ENCODE peak calls at places on chromosomes 6 and 20, in seven cellular contexts. One of them, this sample, is unnamed.

GRCh38 chr6:140601409-140601808 is 1227.0 kb upstream of the CITED2 start:
- DNase-seq in endothelial cell of umbilical vein: no peak
- DNase-seq in GM23248: no peak
- DNase-seq in neural progenitor cell: no peak
- DNase-seq in A549: no peak
- DNase-seq in hepatocyte: no peak
- DNase-seq in PC-3: peak; percentile 5
- DNase-seq in this sample: no peak

GRCh38 chr6:2984738-2985381 is 13.5 kb upstream of the SERPINB6 start:
- DNase-seq in endothelial cell of umbilical vein: no peak
- DNase-seq in GM23248: no peak
- DNase-seq in neural progenitor cell: no peak
- DNase-seq in A549: no peak
- DNase-seq in hepatocyte: no peak
- DNase-seq in PC-3: no peak
- DNase-seq in this sample: no peak

GRCh38 chr6:114080891-114081510 is 110.1 kb upstream of the HDAC2 start:
- DNase-seq in endothelial cell of umbilical vein: no peak
- DNase-seq in GM23248: peak; percentile 44
- DNase-seq in neural progenitor cell: no peak
- DNase-seq in A549: no peak
- DNase-seq in hepatocyte: no peak
- DNase-seq in PC-3: no peak
- DNase-seq in this sample: no peak

GRCh38 chr6:90494067-90494773 is 92.7 kb downstream of the MAP3K7 start:
- DNase-seq in endothelial cell of umbilical vein: no peak
- DNase-seq in GM23248: no peak
- DNase-seq in neural progenitor cell: peak; percentile 80
- DNase-seq in A549: no peak
- DNase-seq in hepatocyte: no peak
- DNase-seq in PC-3: no peak
- DNase-seq in this sample: no peak

GRCh38 chr20:48012401-48012974 is 227.2 kb upstream of the SULF2 start:
- DNase-seq in endothelial cell of umbilical vein: no peak
- DNase-seq in GM23248: peak; percentile 78
- DNase-seq in neural progenitor cell: no peak
- DNase-seq in A549: peak; percentile 21
- DNase-seq in hepatocyte: peak; percentile 48
- DNase-seq in PC-3: peak; percentile 98
- DNase-seq in this sample: peak; percentile 89

GRCh38 chr6:98843274-98844243 is 9.2 kb downstream of the POU3F2 start:
- DNase-seq in endothelial cell of umbilical vein: no peak
- DNase-seq in GM23248: no peak
- DNase-seq in neural progenitor cell: peak; percentile 70
- DNase-seq in A549: no peak
- DNase-seq in hepatocyte: no peak
- DNase-seq in PC-3: no peak
- DNase-seq in this sample: no peak

GRCh38 chr6:21103626-21104224 is 489.8 kb upstream of the SOX4 start:
- DNase-seq in endothelial cell of umbilical vein: no peak
- DNase-seq in GM23248: no peak
- DNase-seq in neural progenitor cell: no peak
- DNase-seq in A549: no peak
- DNase-seq in hepatocyte: no peak
- DNase-seq in PC-3: peak; percentile 72
- DNase-seq in this sample: peak; percentile 31

GRCh38 chr6:73340048-73340447 is 14.0 kb downstream of the DPPA5 start:
- DNase-seq in endothelial cell of umbilical vein: no peak
- DNase-seq in GM23248: peak; percentile 13
- DNase-seq in neural progenitor cell: no peak
- DNase-seq in A549: no peak
- DNase-seq in hepatocyte: no peak
- DNase-seq in PC-3: peak; percentile 41
- DNase-seq in this sample: peak; percentile 45

GRCh38 chr6:122408240-122408639 is 8.8 kb downstream of the HSF2 start:
- DNase-seq in endothelial cell of umbilical vein: no peak
- DNase-seq in GM23248: no peak
- DNase-seq in neural progenitor cell: no peak
- DNase-seq in A549: no peak
- DNase-seq in hepatocyte: no peak
- DNase-seq in PC-3: no peak
- DNase-seq in this sample: no peak

GRCh38 chr20:24734139-24734538 is 214.9 kb upstream of the CST7 start:
- DNase-seq in endothelial cell of umbilical vein: no peak
- DNase-seq in GM23248: no peak
- DNase-seq in neural progenitor cell: no peak
- DNase-seq in A549: no peak
- DNase-seq in hepatocyte: peak; percentile 2
- DNase-seq in PC-3: no peak
- DNase-seq in this sample: no peak

GRCh38 chr20:4260102-4260501 is 244.7 kb upstream of the RNF24 start:
- DNase-seq in endothelial cell of umbilical vein: peak; percentile 12
- DNase-seq in GM23248: no peak
- DNase-seq in neural progenitor cell: no peak
- DNase-seq in A549: no peak
- DNase-seq in hepatocyte: no peak
- DNase-seq in PC-3: no peak
- DNase-seq in this sample: no peak

GRCh38 chr6:34237722-34238506 is 1.2 kb downstream of the HMGA1 start:
- DNase-seq in endothelial cell of umbilical vein: no peak
- DNase-seq in GM23248: peak; percentile 63
- DNase-seq in neural progenitor cell: peak; percentile 76
- DNase-seq in A549: peak; percentile 62
- DNase-seq in hepatocyte: peak; percentile 71
- DNase-seq in PC-3: peak; percentile 55
- DNase-seq in this sample: no peak

GRCh38 chr20:60761056-60761455 is 491.0 kb upstream of the CDH4 start:
- DNase-seq in endothelial cell of umbilical vein: no peak
- DNase-seq in GM23248: no peak
- DNase-seq in neural progenitor cell: no peak
- DNase-seq in A549: no peak
- DNase-seq in hepatocyte: no peak
- DNase-seq in PC-3: no peak
- DNase-seq in this sample: peak; percentile 5

GRCh38 chr6:105494688-105495087 is 91.8 kb upstream of the PREP start:
- DNase-seq in endothelial cell of umbilical vein: no peak
- DNase-seq in GM23248: no peak
- DNase-seq in neural progenitor cell: no peak
- DNase-seq in A549: no peak
- DNase-seq in hepatocyte: no peak
- DNase-seq in PC-3: no peak
- DNase-seq in this sample: no peak

GRCh38 chr6:33502486-33502885 is 48.1 kb downstream of the ZBTB9 start:
- DNase-seq in endothelial cell of umbilical vein: no peak
- DNase-seq in GM23248: no peak
- DNase-seq in neural progenitor cell: no peak
- DNase-seq in A549: no peak
- DNase-seq in hepatocyte: no peak
- DNase-seq in PC-3: no peak
- DNase-seq in this sample: no peak

GRCh38 chr20:54173653-54174451 is at the start of gene CYP24A1:
- DNase-seq in endothelial cell of umbilical vein: no peak
- DNase-seq in GM23248: peak; percentile 64
- DNase-seq in neural progenitor cell: peak; percentile 65
- DNase-seq in A549: peak; percentile 98
- DNase-seq in hepatocyte: peak; percentile 37
- DNase-seq in PC-3: peak; percentile 39
- DNase-seq in this sample: peak; percentile 23
- H3K4me2 ChIP-seq in endothelial cell of umbilical vein: no peak within 1 kb of the TSS
- H3K4me2 ChIP-seq in GM23248: peak within 1 kb of the TSS; percentile 78
- H3K4me2 ChIP-seq in neural progenitor cell: peak within 1 kb of the TSS; percentile 75
- H3K4me2 ChIP-seq in A549: peak within 1 kb of the TSS; percentile 93
- H3K4me2 ChIP-seq in hepatocyte: peak within 1 kb of the TSS; percentile 87
- H3K4me2 ChIP-seq in PC-3: peak within 1 kb of the TSS; percentile 87
- H3K4me2 ChIP-seq in this sample: peak within 1 kb of the TSS; percentile 63

GRCh38 chr20:62178316-62179161 is 4.3 kb upstream of the MTG2 start:
- DNase-seq in endothelial cell of umbilical vein: no peak
- DNase-seq in GM23248: no peak
- DNase-seq in neural progenitor cell: no peak
- DNase-seq in A549: no peak
- DNase-seq in hepatocyte: no peak
- DNase-seq in PC-3: no peak
- DNase-seq in this sample: no peak
- H3K4me3 ChIP-seq in endothelial cell of umbilical vein: no peak overlapping the region
- H3K4me3 ChIP-seq in GM23248: no peak overlapping the region
- H3K4me3 ChIP-seq in neural progenitor cell: no peak overlapping the region
- H3K4me3 ChIP-seq in A549: no peak overlapping the region
- H3K4me3 ChIP-seq in hepatocyte: no peak overlapping the region
- H3K4me3 ChIP-seq in PC-3: no peak overlapping the region
- H3K4me3 ChIP-seq in this sample: no peak overlapping the region

GRCh38 chr6:56852249-56852606 is 102.7 kb upstream of the BEND6 start:
- DNase-seq in endothelial cell of umbilical vein: no peak
- DNase-seq in GM23248: peak; percentile 34
- DNase-seq in neural progenitor cell: no peak
- DNase-seq in A549: no peak
- DNase-seq in hepatocyte: no peak
- DNase-seq in PC-3: peak; percentile 24
- DNase-seq in this sample: no peak

GRCh38 chr6:56849876-56850275 is 105.0 kb upstream of the BEND6 start:
- DNase-seq in endothelial cell of umbilical vein: no peak
- DNase-seq in GM23248: peak; percentile 89
- DNase-seq in neural progenitor cell: peak; percentile 22
- DNase-seq in A549: no peak
- DNase-seq in hepatocyte: no peak
- DNase-seq in PC-3: no peak
- DNase-seq in this sample: peak; percentile 44

GRCh38 chr6:56851541-56852248 is 103.2 kb upstream of the BEND6 start:
- DNase-seq in endothelial cell of umbilical vein: peak; percentile 95
- DNase-seq in GM23248: peak; percentile 95
- DNase-seq in neural progenitor cell: peak; percentile 86
- DNase-seq in A549: peak; percentile 65
- DNase-seq in hepatocyte: peak; percentile 87
- DNase-seq in PC-3: peak; percentile 77
- DNase-seq in this sample: peak; percentile 81

GRCh38 chr6:56851104-56851503 is 103.8 kb upstream of the BEND6 start:
- DNase-seq in endothelial cell of umbilical vein: peak; percentile 53
- DNase-seq in GM23248: peak; percentile 74
- DNase-seq in neural progenitor cell: peak; percentile 29
- DNase-seq in A549: no peak
- DNase-seq in hepatocyte: peak; percentile 33
- DNase-seq in PC-3: no peak
- DNase-seq in this sample: peak; percentile 51

DNA sequence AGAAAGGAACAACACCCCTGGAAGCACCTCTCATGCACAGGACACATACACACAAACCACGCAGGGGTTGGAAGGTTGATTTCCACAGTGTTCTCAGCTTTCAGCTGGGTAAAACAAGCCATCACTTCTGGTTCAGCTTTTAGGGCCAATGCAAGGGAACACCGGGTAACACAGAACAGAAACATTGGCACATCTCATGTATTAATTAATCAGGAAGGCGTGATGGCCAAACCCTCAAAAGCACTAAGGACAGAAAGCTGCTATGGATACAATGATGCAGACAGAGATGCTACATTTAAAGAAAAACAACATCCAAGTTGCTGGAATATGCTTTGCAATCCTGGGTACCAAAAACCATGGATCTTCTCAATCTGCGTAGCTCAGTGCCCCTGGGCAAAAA is 104.3 kb upstream of the BEND6 start:
- DNase-seq in endothelial cell of umbilical vein: no peak
- DNase-seq in GM23248: peak; percentile 39
- DNase-seq in neural progenitor cell: no peak
- DNase-seq in A549: no peak
- DNase-seq in hepatocyte: no peak
- DNase-seq in PC-3: no peak
- DNase-seq in this sample: peak; percentile 8
- H3K4me2 ChIP-seq in endothelial cell of umbilical vein: peak overlapping the region; percentile 96
- H3K4me2 ChIP-seq in GM23248: peak overlapping the region; percentile 93
- H3K4me2 ChIP-seq in neural progenitor cell: peak overlapping the region; percentile 89
- H3K4me2 ChIP-seq in A549: peak overlapping the region; percentile 65
- H3K4me2 ChIP-seq in hepatocyte: peak overlapping the region; percentile 82
- H3K4me2 ChIP-seq in PC-3: no peak overlapping the region
- H3K4me2 ChIP-seq in this sample: peak overlapping the region; percentile 76

DNA sequence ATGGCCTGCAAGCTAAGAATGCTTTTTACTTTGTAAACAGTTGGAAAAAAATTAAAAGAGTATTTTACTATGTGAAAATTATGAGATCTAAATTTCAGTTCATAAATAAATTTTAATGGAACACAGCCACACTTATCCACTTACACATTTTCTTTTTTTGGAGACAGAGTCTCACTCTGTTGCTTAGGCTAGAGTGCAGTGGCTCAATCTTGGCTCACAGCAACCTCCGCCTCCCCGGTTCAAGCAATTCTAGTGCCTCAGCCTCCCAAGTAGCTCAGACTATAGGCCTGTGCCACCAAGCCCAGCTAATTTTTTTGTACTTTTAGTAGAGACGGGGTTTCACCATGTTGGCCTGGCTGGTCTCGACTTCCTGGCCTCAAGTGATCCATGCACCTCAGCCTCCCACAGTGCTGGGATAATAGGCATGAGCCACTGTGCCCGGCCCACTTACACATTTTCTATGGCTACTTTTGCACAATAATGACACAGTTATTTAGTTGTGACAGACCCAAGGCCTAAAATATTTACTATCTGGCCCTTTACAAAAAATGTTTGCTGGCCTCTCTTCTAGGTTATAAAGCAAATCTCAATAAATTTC is 109.6 kb downstream of the INSM1 start:
- DNase-seq in endothelial cell of umbilical vein: no peak
- DNase-seq in GM23248: no peak
- DNase-seq in neural progenitor cell: no peak
- DNase-seq in A549: no peak
- DNase-seq in hepatocyte: no peak
- DNase-seq in PC-3: no peak
- DNase-seq in this sample: no peak
- H3K4me3 ChIP-seq in endothelial cell of umbilical vein: no peak overlapping the region
- H3K4me3 ChIP-seq in GM23248: no peak overlapping the region
- H3K4me3 ChIP-seq in neural progenitor cell: no peak overlapping the region
- H3K4me3 ChIP-seq in A549: no peak overlapping the region
- H3K4me3 ChIP-seq in hepatocyte: no peak overlapping the region
- H3K4me3 ChIP-seq in PC-3: no peak overlapping the region
- H3K4me3 ChIP-seq in this sample: no peak overlapping the region

GRCh38 chr6:42047220-42047590 is 3.1 kb upstream of the TAF8 start:
- DNase-seq in endothelial cell of umbilical vein: no peak
- DNase-seq in GM23248: no peak
- DNase-seq in neural progenitor cell: no peak
- DNase-seq in A549: no peak
- DNase-seq in hepatocyte: no peak
- DNase-seq in PC-3: no peak
- DNase-seq in this sample: no peak
- H3K4me2 ChIP-seq in endothelial cell of umbilical vein: no peak overlapping the region
- H3K4me2 ChIP-seq in GM23248: no peak overlapping the region
- H3K4me2 ChIP-seq in neural progenitor cell: no peak overlapping the region
- H3K4me2 ChIP-seq in A549: peak overlapping the region; percentile 81
- H3K4me2 ChIP-seq in hepatocyte: peak overlapping the region; percentile 93
- H3K4me2 ChIP-seq in PC-3: peak overlapping the region; percentile 98
- H3K4me2 ChIP-seq in this sample: peak overlapping the region; percentile 93

This sample was measured in mammary epithelial cell.